ENCODE peak calls at places on chromosomes 4 and X, in five cellular contexts. O, E, R, I and J are unnamed samples.

GRCh38 chr4:99966692-99967091 is 16.6 kb upstream of the H2AZ1 start:
- DNase-seq in R (no peak), O (no peak), E (no peak), I (no peak), J (no peak)

GRCh38 chr4:31146366-31146765 is 426.2 kb downstream of the PCDH7 start:
- DNase-seq in O (no peak), E (no peak), I (no peak), R (no peak), J (no peak)

GRCh38 chr4:86498560-86499166 is 95.5 kb upstream of the PTPN13 start:
- DNase-seq in I (peak), R (no peak), O (peak), E (no peak), J (no peak)

GRCh38 chrX:22666441-22666840 is 333.3 kb upstream of the DDX53 start:
- DNase-seq in R (no peak), I (no peak), E (no peak), O (peak), J (no peak)

GRCh38 chr4:40251366-40251765 is 54.5 kb downstream of the RHOH start:
- DNase-seq in I (no peak), E (no peak), O (no peak), R (no peak), J (no peak)

GRCh38 chrX:125977851-125978250 is 188.2 kb downstream of the DCAF12L2 start:
- DNase-seq in E (no peak), I (no peak), R (no peak), O (no peak), J (no peak)

GRCh38 chrX:9865804-9866471 is 79.7 kb downstream of the SHROOM2 start:
- DNase-seq in O (no peak), R (no peak), E (no peak), I (no peak), J (no peak)

GRCh38 chr4:105050896-105051295 is 95.8 kb upstream of the TET2 start:
- DNase-seq in R (no peak), E (no peak), O (no peak), I (no peak), J (no peak)

GRCh38 chrX:9644335-9644734 is 121.3 kb downstream of the GPR143 start:
- DNase-seq in O (no peak), R (no peak), E (peak), I (no peak), J (no peak)

GRCh38 chr4:82352825-82353370 is 20.9 kb downstream of the HNRNPD start:
- DNase-seq in O (no peak), I (no peak), R (no peak), E (no peak), J (no peak)

GRCh38 chr4:88533937-88534750 is 10.6 kb upstream of the PYURF start:
- DNase-seq in E (no peak), R (no peak), I (no peak), O (no peak), J (no peak)

GRCh38 chr4:62399242-62399641 is 1199.1 kb downstream of the ADGRL3 start:
- DNase-seq in R (no peak), O (no peak), I (no peak), E (no peak), J (no peak)

GRCh38 chrX:69133561-69134542 is 31.4 kb downstream of the PJA1 start:
- DNase-seq in R (no peak), E (no peak), I (no peak), O (no peak), J (no peak)

GRCh38 chr4:104487105-104487504 is 7.6 kb downstream of the CXXC4 start:
- DNase-seq in I (no peak), O (no peak), R (no peak), E (no peak), J (no peak)

GRCh38 chr4:154184238-154184637 is 307.4 kb downstream of the DCHS2 start:
- DNase-seq in E (no peak), O (no peak), I (no peak), R (no peak), J (peak)

GRCh38 chr4:8191136-8191747 is 7.8 kb upstream of the SH3TC1 start:
- DNase-seq in R (peak), I (no peak), O (no peak), E (peak), J (peak)

GRCh38 chr4:74529284-74530041 is 84.5 kb downstream of the AREG start:
- DNase-seq in R (peak), I (no peak), E (no peak), O (no peak), J (no peak)

GRCh38 chrX:109848451-109849050 is 115.5 kb upstream of the ACSL4 start:
- DNase-seq in R (no peak), E (no peak), O (no peak), I (no peak), J (no peak)
- H3K4me3 ChIP-seq in R (no peak), E (no peak), O (no peak), I (no peak), J (no peak)

GRCh38 chr4:182140547-182140946 is 102.7 kb upstream of the TENM3 start:
- DNase-seq in R (no peak), E (no peak), I (no peak), O (no peak), J (no peak)

GRCh38 chr4:182141623-182142022 is 101.6 kb upstream of the TENM3 start:
- DNase-seq in E (no peak), R (no peak), I (no peak), O (no peak), J (no peak)

GRCh38 chr4:182141046-182141445 is 102.2 kb upstream of the TENM3 start:
- DNase-seq in R (no peak), E (no peak), I (no peak), O (no peak), J (no peak)

GRCh38 chr4:182139481-182139880 is 103.7 kb upstream of the TENM3 start:
- DNase-seq in E (no peak), I (no peak), R (no peak), O (no peak), J (no peak)

GRCh38 chr4:182137343-182137742 is 105.9 kb upstream of the TENM3 start:
- DNase-seq in O (no peak), E (no peak), I (no peak), R (no peak), J (no peak)
- TF ChIP-seq POLR2AphosphoS5 in O (no peak), E (no peak), I (no peak), R (no peak), J (no peak)

GRCh38 chr4:16224264-16224663 is 2.0 kb downstream of the TAPT1 start:
- DNase-seq in R (no peak), O (no peak), E (no peak), I (no peak), J (no peak)

GRCh38 chr4:16225996-16226815 is at the start of gene TAPT1:
- DNase-seq in R (peak), E (peak), O (no peak), I (no peak), J (no peak)

GRCh38 chr4:16224669-16225068 is 1.6 kb downstream of the TAPT1 start:
- DNase-seq in R (no peak), O (no peak), I (no peak), E (no peak), J (no peak)

GRCh38 chr4:16225681-16225995 is 633 bp downstream of the TAPT1 start:
- DNase-seq in E (no peak), I (no peak), R (no peak), O (no peak), J (no peak)

GRCh38 chr4:16225139-16225538 is 1.1 kb downstream of the TAPT1 start:
- DNase-seq in O (no peak), R (no peak), E (no peak), I (no peak), J (no peak)
- H3K4me3 ChIP-seq in O (peak), R (peak), E (peak), I (peak), J (peak)

DNA sequence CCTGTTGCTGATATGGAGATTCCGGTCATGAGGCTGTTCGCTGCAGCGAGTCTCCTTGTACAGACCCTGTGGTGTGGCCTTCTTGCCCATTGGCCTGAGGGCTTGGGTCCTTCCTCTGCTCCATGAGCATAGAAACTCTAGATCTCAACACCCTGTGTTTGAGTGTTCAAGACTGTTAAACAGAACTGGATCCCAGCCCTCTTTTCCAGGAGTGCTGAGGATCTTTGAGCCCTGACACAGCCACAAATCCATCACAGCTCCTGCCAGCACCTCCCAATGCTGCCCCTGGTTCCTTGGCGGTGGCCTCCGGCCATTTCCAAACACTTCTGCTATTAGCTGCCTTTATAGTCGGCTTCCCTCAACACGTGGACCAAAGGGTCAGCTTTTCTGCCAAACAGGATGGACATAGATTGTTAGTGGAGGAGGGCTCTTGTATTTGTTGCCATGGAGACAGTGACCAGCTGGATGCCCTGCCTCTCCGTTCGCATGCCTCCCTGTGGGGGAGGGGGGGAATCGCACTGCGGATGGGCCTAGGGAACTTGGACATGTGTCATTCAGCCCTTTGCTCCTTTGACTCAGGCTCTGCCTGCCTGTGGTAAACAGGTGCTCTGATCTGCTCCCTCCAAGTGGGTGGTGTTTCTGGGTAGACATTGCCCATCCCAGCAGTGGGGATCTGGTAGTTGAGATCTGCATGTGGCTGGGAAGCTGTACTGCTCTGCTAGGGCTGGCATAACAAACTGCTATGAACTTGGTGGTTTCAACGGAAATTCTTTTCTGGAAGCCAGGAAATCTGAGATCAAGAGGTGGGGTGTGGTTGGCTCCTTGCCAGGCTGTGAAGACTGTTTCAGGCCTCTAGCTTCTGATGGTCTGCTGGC is 6.9 kb upstream of the WDR1 start:
- DNase-seq in E (no peak), R (no peak), O (no peak), I (no peak), J (no peak)
- TF ChIP-seq POLR2AphosphoS5 in E (no peak), R (no peak), O (no peak), I (no peak), J (no peak)

GRCh38 chrX:76153221-76153620 is 19.6 kb upstream of the PBDC1 start:
- DNase-seq in I (no peak), R (no peak), O (no peak), E (no peak), J (no peak)

GRCh38 chrX:76148753-76149152 is 24.1 kb upstream of the PBDC1 start:
- DNase-seq in R (peak), E (peak), O (no peak), I (no peak), J (no peak)

DNA sequence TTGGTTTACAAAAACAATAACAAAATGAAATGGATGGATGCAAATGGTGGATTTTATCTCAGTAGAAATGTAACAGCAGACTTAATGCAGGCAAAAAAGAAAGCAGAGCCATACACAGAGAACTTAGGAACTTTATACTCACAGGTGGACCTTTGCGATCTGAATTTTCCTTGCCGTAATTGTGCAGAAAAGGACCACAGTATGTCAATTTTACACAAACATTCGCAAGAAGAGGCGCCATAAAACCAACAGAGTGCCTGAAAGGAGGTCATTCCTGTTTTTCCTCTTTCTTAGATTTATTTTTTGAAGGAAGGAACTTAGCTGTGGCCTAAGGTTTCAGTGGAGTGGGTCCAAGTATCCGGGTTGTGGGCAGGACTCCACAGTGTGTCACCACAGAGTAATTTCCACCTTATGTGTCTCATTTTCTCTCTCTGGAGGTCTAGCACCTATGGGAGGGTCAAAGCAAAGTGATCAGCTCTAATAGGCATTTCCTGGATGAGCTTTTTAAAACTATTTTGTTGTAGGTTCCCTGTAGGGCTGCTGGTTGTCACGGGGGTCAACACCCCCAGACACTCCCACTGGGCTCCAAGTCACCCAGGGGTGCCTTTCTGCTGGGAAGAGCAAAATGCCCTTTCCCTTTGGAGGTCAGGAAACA is 24.7 kb upstream of the PBDC1 start:
- DNase-seq in O (no peak), R (no peak), E (no peak), I (no peak), J (no peak)
- H3K4me3 ChIP-seq in O (peak), R (no peak), E (peak), I (peak), J (peak)

DNA sequence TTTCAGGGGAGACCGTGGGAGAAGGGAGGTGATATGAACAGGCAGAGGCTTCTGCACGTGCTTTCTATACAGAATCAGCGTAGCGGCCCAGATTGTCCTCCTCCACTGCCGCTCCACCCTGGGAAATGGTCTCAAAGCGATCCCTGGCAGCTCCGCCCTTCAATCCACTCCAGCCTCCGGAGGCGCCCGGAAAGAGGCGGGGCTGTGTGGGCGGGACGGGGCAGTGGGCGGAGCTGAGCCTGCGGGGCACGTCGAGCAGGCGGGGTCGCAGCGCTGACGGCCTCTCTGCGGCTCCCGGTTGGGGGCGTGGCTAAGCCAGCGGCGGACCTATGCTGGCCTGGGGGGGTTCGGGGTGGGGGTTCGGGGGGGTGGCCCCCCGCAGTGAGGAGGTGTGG is 210 bp upstream of the SMIM10L2A start:
- DNase-seq in O (no peak), E (peak), R (peak), I (peak), J (peak)
- TF ChIP-seq POLR2AphosphoS5 in O (no peak), E (peak), R (no peak), I (no peak), J (peak)

DNA sequence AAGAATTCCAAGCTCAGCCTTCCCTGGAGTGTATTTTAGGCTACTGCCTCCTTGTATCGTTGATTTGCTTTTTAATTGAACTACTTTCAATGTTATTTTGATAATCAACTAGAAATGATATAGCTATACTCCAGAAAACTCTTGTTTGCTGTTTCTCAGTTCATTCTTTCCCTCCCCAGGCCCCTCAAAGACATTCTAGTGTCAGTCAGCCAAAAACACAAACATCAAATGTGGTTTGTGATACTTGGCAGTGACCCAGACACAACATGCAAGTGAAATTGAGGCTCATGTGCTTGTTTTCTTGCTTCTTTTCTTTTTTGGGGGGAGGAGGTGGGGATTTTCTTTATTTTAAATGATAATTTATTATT is 7.6 kb downstream of the FAT4 start:
- DNase-seq in I (no peak), R (no peak), O (peak), E (no peak), J (no peak)
- H3K4me3 ChIP-seq in I (peak), R (peak), O (peak), E (peak), J (peak)